ENCODE peak calls at places on chromosomes 5 and 9, in nine cellular contexts. Q is T follicular helper cell; V is anterior cingulate cortex; D is NCI-H1417; L is transverse colon; S is AG10803; U is activated CD4-positive, alpha-beta T cell treated with anti-CD3 and anti-CD28 coated beads, Interleukin-2, amount 10 ng/mL, durations not matched to agents 24 days and 14 days; K is HEK293T; H is T-helper 2 cell. B is an unnamed sample.

GRCh38 chr9:5468850-5469249 is 18.5 kb downstream of the CD274 start:
- DNase-seq in Q (no peak), D (no peak), K (no peak), L (no peak), H (no peak), V (no peak), S (no peak), U (no peak), B (no peak)

GRCh38 chr9:87592554-87593394 is 95.1 kb downstream of the DAPK1 start:
- DNase-seq in D (no peak), U (no peak), H (no peak), V (no peak), S (peak), Q (no peak), L (peak), K (no peak), B (no peak)

GRCh38 chr5:181052928-181053759 is 13.1 kb downstream of the BTNL9 start:
- DNase-seq in H (no peak), V (no peak), U (peak), K (peak), L (peak), D (peak), S (no peak), Q (no peak), B (peak)

GRCh38 chr9:88196456-88196855 is 58.2 kb upstream of the SPATA31C2 start:
- DNase-seq in S (no peak), D (no peak), Q (no peak), K (no peak), U (no peak), L (no peak), H (no peak), V (no peak), B (no peak)

GRCh38 chr9:112820886-112821285 is 69.8 kb downstream of the SLC46A2 start:
- DNase-seq in Q (no peak), K (no peak), D (no peak), S (peak), U (no peak), H (no peak), L (no peak), V (no peak), B (no peak)

GRCh38 chr9:116191757-116192415 is 38.3 kb downstream of the PAPPA start:
- DNase-seq in Q (no peak), D (peak), U (no peak), K (no peak), L (no peak), S (no peak), H (no peak), V (no peak), B (no peak)

GRCh38 chr9:35000535-35001284 is 11.2 kb downstream of the DNAJB5 start:
- DNase-seq in K (no peak), U (no peak), D (no peak), L (no peak), V (no peak), Q (no peak), S (peak), H (no peak), B (no peak)

GRCh38 chr9:14107977-14108376 is 206.0 kb downstream of the NFIB start:
- DNase-seq in Q (no peak), K (no peak), S (no peak), H (no peak), L (no peak), V (no peak), U (no peak), D (peak), B (no peak)

GRCh38 chr5:142611154-142611553 is 74.7 kb downstream of the FGF1 start:
- DNase-seq in K (peak), H (peak), U (peak), Q (peak), V (peak), L (peak), S (peak), D (peak), B (peak)

GRCh38 chr9:112180387-112180881 is 5.3 kb upstream of the SUSD1 start:
- DNase-seq in H (no peak), V (no peak), K (no peak), D (no peak), Q (no peak), U (peak), S (peak), L (no peak), B (peak)

GRCh38 chr9:18146329-18146728 is 327.6 kb upstream of the ADAMTSL1 start:
- DNase-seq in H (no peak), U (no peak), K (no peak), S (no peak), D (no peak), L (no peak), Q (no peak), V (no peak), B (no peak)

GRCh38 chr5:125286266-125286665 is 539.8 kb upstream of the ZNF608 start:
- DNase-seq in H (no peak), K (no peak), S (no peak), L (no peak), V (no peak), U (no peak), D (peak), Q (no peak), B (no peak)

GRCh38 chr9:113519401-113520108 is 56.0 kb downstream of the RGS3 start:
- DNase-seq in U (no peak), K (no peak), D (no peak), L (peak), S (no peak), H (no peak), Q (no peak), V (no peak), B (no peak)

GRCh38 chr5:108620516-108620915 is 127.2 kb upstream of the FER start:
- DNase-seq in Q (no peak), D (no peak), L (no peak), V (no peak), K (no peak), H (no peak), U (no peak), S (no peak), B (no peak)

GRCh38 chr5:34474573-34475021 is 181.5 kb upstream of the RAI14 start:
- DNase-seq in S (peak), H (no peak), L (no peak), U (peak), D (peak), V (peak), K (peak), Q (no peak), B (peak)

GRCh38 chr5:199821-200645 is 8.7 kb downstream of the LRRC14B start:
- DNase-seq in D (no peak), K (no peak), L (no peak), Q (no peak), S (no peak), U (no peak), H (no peak), V (no peak), B (no peak)

GRCh38 chr5:7494446-7495132 is 98.7 kb downstream of the ADCY2 start:
- DNase-seq in K (no peak), V (no peak), S (no peak), L (no peak), Q (no peak), U (no peak), D (no peak), H (no peak), B (no peak)

GRCh38 chr5:83430130-83431010 is 41.2 kb upstream of the VCAN start:
- DNase-seq in S (peak), V (peak), L (peak), U (peak), H (no peak), D (peak), K (peak), Q (peak), B (peak)

GRCh38 chr5:175809531-175810121 is 61.8 kb upstream of the CPLX2 start:
- DNase-seq in U (no peak), H (no peak), Q (no peak), L (no peak), V (no peak), D (no peak), S (peak), K (no peak), B (no peak)

GRCh38 chr9:114691046-114691955 is 9.3 kb upstream of the TEX48 start:
- DNase-seq in H (no peak), D (no peak), V (no peak), L (no peak), U (peak), K (no peak), S (peak), Q (peak), B (no peak)

GRCh38 chr5:151115272-151115905 is 34.6 kb upstream of the TNIP1 start:
- DNase-seq in D (peak), L (peak), S (peak), H (peak), U (peak), V (peak), Q (peak), K (peak), B (peak)

GRCh38 chr5:78515665-78516064 is 132.9 kb downstream of the LHFPL2 start:
- DNase-seq in D (no peak), Q (no peak), S (no peak), U (no peak), V (no peak), H (no peak), K (no peak), L (no peak), B (no peak)

GRCh38 chr5:139297439-139298133 is 4.0 kb downstream of the MATR3 start:
- DNase-seq in U (peak), V (no peak), L (no peak), K (no peak), Q (no peak), H (no peak), S (no peak), D (no peak), B (no peak)

GRCh38 chr9:20884985-20885593 is 146.4 kb downstream of the HACD4 start:
- DNase-seq in L (peak), H (no peak), Q (peak), D (peak), K (peak), V (no peak), S (peak), U (peak), B (peak)

GRCh38 chr9:121895836-121896544 is 197.1 kb downstream of the TTLL11 start:
- DNase-seq in U (no peak), D (peak), Q (no peak), S (peak), L (peak), H (no peak), K (no peak), V (no peak), B (peak)

GRCh38 chr9:87455407-87455806 is 42.3 kb upstream of the DAPK1 start:
- DNase-seq in L (no peak), H (no peak), V (no peak), D (no peak), U (no peak), K (no peak), Q (no peak), S (no peak), B (no peak)

GRCh38 chr5:82885657-82886389 is 191.4 kb downstream of the TMEM167A start:
- DNase-seq in Q (no peak), D (peak), V (no peak), L (no peak), K (no peak), U (no peak), S (no peak), H (no peak), B (peak)

GRCh38 chr5:74281191-74281590 is 359.3 kb downstream of the ENC1 start:
- DNase-seq in U (no peak), S (no peak), L (no peak), V (no peak), K (no peak), Q (no peak), D (peak), H (no peak), B (no peak)